ENCODE peak calls at places on chromosomes 6 and 20, in four cellular contexts. One of them, this sample, is unnamed.

GRCh38 chr6:73610444-73611275 is 43.1 kb downstream of the SLC17A5 start:
- DNase-seq in ELR: peak; percentile 83
- DNase-seq in adipocyte: peak; percentile 86
- DNase-seq in activated naive CD8-positive, alpha-beta T cell treated with anti-CD3 and anti-CD28 coated beads, Interleukin-2, amount 50 U/mL, for 16 hours: no peak
- DNase-seq in this sample: peak; percentile 30

GRCh38 chr20:25044660-25045342 is 13.1 kb downstream of the ACSS1 start:
- DNase-seq in adipocyte: no peak
- DNase-seq in activated naive CD8-positive, alpha-beta T cell treated with anti-CD3 and anti-CD28 coated beads, Interleukin-2, amount 50 U/mL, for 16 hours: no peak
- DNase-seq in ELR: no peak
- DNase-seq in this sample: no peak

GRCh38 chr20:36754656-36755222 is 8.8 kb upstream of the NDRG3 start:
- DNase-seq in ELR: peak; percentile 87
- DNase-seq in activated naive CD8-positive, alpha-beta T cell treated with anti-CD3 and anti-CD28 coated beads, Interleukin-2, amount 50 U/mL, for 16 hours: no peak
- DNase-seq in adipocyte: peak; percentile 84
- DNase-seq in this sample: no peak

GRCh38 chr20:16749573-16749972 is 1.4 kb downstream of the OTOR start:
- DNase-seq in ELR: no peak
- DNase-seq in activated naive CD8-positive, alpha-beta T cell treated with anti-CD3 and anti-CD28 coated beads, Interleukin-2, amount 50 U/mL, for 16 hours: no peak
- DNase-seq in adipocyte: no peak
- DNase-seq in this sample: no peak

GRCh38 chr6:159463440-159463839 is 229.6 kb downstream of the SOD2 start:
- DNase-seq in activated naive CD8-positive, alpha-beta T cell treated with anti-CD3 and anti-CD28 coated beads, Interleukin-2, amount 50 U/mL, for 16 hours: no peak
- DNase-seq in ELR: peak; percentile 38
- DNase-seq in adipocyte: peak; percentile 44
- DNase-seq in this sample: no peak

GRCh38 chr20:4949833-4950178 is 51.5 kb downstream of the SLC23A2 start:
- DNase-seq in adipocyte: peak; percentile 68
- DNase-seq in ELR: peak; percentile 29
- DNase-seq in activated naive CD8-positive, alpha-beta T cell treated with anti-CD3 and anti-CD28 coated beads, Interleukin-2, amount 50 U/mL, for 16 hours: no peak
- DNase-seq in this sample: peak; percentile 41

GRCh38 chr6:453152-453551 is 61.6 kb downstream of the IRF4 start:
- DNase-seq in activated naive CD8-positive, alpha-beta T cell treated with anti-CD3 and anti-CD28 coated beads, Interleukin-2, amount 50 U/mL, for 16 hours: no peak
- DNase-seq in ELR: no peak
- DNase-seq in adipocyte: peak; percentile 10
- DNase-seq in this sample: no peak

GRCh38 chr6:71393471-71393870 is 104.9 kb downstream of the OGFRL1 start:
- DNase-seq in ELR: peak; percentile 74
- DNase-seq in adipocyte: no peak
- DNase-seq in activated naive CD8-positive, alpha-beta T cell treated with anti-CD3 and anti-CD28 coated beads, Interleukin-2, amount 50 U/mL, for 16 hours: no peak
- DNase-seq in this sample: no peak

GRCh38 chr6:28648035-28648877 is 122.6 kb downstream of the GPX5 start:
- DNase-seq in activated naive CD8-positive, alpha-beta T cell treated with anti-CD3 and anti-CD28 coated beads, Interleukin-2, amount 50 U/mL, for 16 hours: peak; percentile 28
- DNase-seq in adipocyte: peak; percentile 81
- DNase-seq in ELR: peak; percentile 83
- DNase-seq in this sample: peak; percentile 42

GRCh38 chr6:159766923-159767322 is 5.1 kb downstream of the ACAT2 start:
- DNase-seq in ELR: no peak
- DNase-seq in activated naive CD8-positive, alpha-beta T cell treated with anti-CD3 and anti-CD28 coated beads, Interleukin-2, amount 50 U/mL, for 16 hours: no peak
- DNase-seq in adipocyte: peak; percentile 7
- DNase-seq in this sample: no peak

GRCh38 chr6:66865771-66866170 is 1158.7 kb upstream of the EYS start:
- DNase-seq in ELR: peak; percentile 4
- DNase-seq in adipocyte: no peak
- DNase-seq in activated naive CD8-positive, alpha-beta T cell treated with anti-CD3 and anti-CD28 coated beads, Interleukin-2, amount 50 U/mL, for 16 hours: no peak
- DNase-seq in this sample: no peak

GRCh38 chr6:30044630-30045029 is 16.4 kb upstream of the POLR1H start:
- DNase-seq in adipocyte: peak; percentile 41
- DNase-seq in ELR: peak; percentile 67
- DNase-seq in activated naive CD8-positive, alpha-beta T cell treated with anti-CD3 and anti-CD28 coated beads, Interleukin-2, amount 50 U/mL, for 16 hours: no peak
- DNase-seq in this sample: no peak

GRCh38 chr6:41334482-41335023 is 855 bp upstream of the NCR2 start:
- DNase-seq in adipocyte: no peak
- DNase-seq in activated naive CD8-positive, alpha-beta T cell treated with anti-CD3 and anti-CD28 coated beads, Interleukin-2, amount 50 U/mL, for 16 hours: no peak
- DNase-seq in ELR: peak; percentile 23
- DNase-seq in this sample: no peak

GRCh38 chr6:169263836-169264608 is 10.4 kb upstream of the THBS2 start:
- DNase-seq in adipocyte: no peak
- DNase-seq in ELR: peak; percentile 46
- DNase-seq in activated naive CD8-positive, alpha-beta T cell treated with anti-CD3 and anti-CD28 coated beads, Interleukin-2, amount 50 U/mL, for 16 hours: no peak
- DNase-seq in this sample: no peak

GRCh38 chr6:166739655-166740318 is 112.7 kb upstream of the RPS6KA2 start:
- DNase-seq in adipocyte: no peak
- DNase-seq in activated naive CD8-positive, alpha-beta T cell treated with anti-CD3 and anti-CD28 coated beads, Interleukin-2, amount 50 U/mL, for 16 hours: no peak
- DNase-seq in ELR: no peak
- DNase-seq in this sample: no peak

GRCh38 chr6:145318952-145319351 is 416.4 kb downstream of the EPM2A start:
- DNase-seq in ELR: no peak
- DNase-seq in adipocyte: no peak
- DNase-seq in activated naive CD8-positive, alpha-beta T cell treated with anti-CD3 and anti-CD28 coated beads, Interleukin-2, amount 50 U/mL, for 16 hours: no peak
- DNase-seq in this sample: no peak

GRCh38 chr6:54519161-54519560 is 210.9 kb downstream of the TINAG start:
- DNase-seq in activated naive CD8-positive, alpha-beta T cell treated with anti-CD3 and anti-CD28 coated beads, Interleukin-2, amount 50 U/mL, for 16 hours: no peak
- DNase-seq in ELR: no peak
- DNase-seq in adipocyte: no peak
- DNase-seq in this sample: no peak

GRCh38 chr6:130760006-130760405 is 67.2 kb upstream of the SMLR1 start:
- DNase-seq in activated naive CD8-positive, alpha-beta T cell treated with anti-CD3 and anti-CD28 coated beads, Interleukin-2, amount 50 U/mL, for 16 hours: no peak
- DNase-seq in ELR: peak; percentile 83
- DNase-seq in adipocyte: peak; percentile 58
- DNase-seq in this sample: no peak

GRCh38 chr20:1440024-1440423 is 26.6 kb downstream of the NSFL1C start:
- DNase-seq in ELR: peak; percentile 56
- DNase-seq in adipocyte: no peak
- DNase-seq in activated naive CD8-positive, alpha-beta T cell treated with anti-CD3 and anti-CD28 coated beads, Interleukin-2, amount 50 U/mL, for 16 hours: no peak
- DNase-seq in this sample: no peak

This sample was measured in GM06990.